ENCODE peak calls at places on chromosomes 4 and X, in nine cellular contexts. One of them, this sample, is unnamed.

GRCh38 chrX:65532016-65532415 is 2.6 kb downstream of the LAS1L start:
- DNase-seq in iPS DF 19.7: no peak
- DNase-seq in NCI-H1092 treated with DMSO at 0.1 percent for 48 hours: no peak
- DNase-seq in Daoy: no peak
- DNase-seq in T-helper 2 cell: no peak
- DNase-seq in iris pigment epithelial cell: no peak
- DNase-seq in psoas muscle: no peak
- DNase-seq in COR-L47: no peak
- DNase-seq in stromal cell of bone marrow: no peak
- DNase-seq in this sample: no peak

GRCh38 chr4:3387154-3387942 is 54.4 kb upstream of the HGFAC start:
- DNase-seq in iPS DF 19.7: no peak
- DNase-seq in Daoy: no peak
- DNase-seq in NCI-H1092 treated with DMSO at 0.1 percent for 48 hours: no peak
- DNase-seq in T-helper 2 cell: no peak
- DNase-seq in psoas muscle: no peak
- DNase-seq in COR-L47: no peak
- DNase-seq in iris pigment epithelial cell: no peak
- DNase-seq in stromal cell of bone marrow: no peak
- DNase-seq in this sample: no peak

GRCh38 chr4:183471960-183472708 is 27.7 kb downstream of the CDKN2AIP start:
- DNase-seq in T-helper 2 cell: peak
- DNase-seq in iris pigment epithelial cell: peak
- DNase-seq in iPS DF 19.7: peak
- DNase-seq in COR-L47: peak
- DNase-seq in NCI-H1092 treated with DMSO at 0.1 percent for 48 hours: peak
- DNase-seq in stromal cell of bone marrow: peak
- DNase-seq in psoas muscle: peak
- DNase-seq in Daoy: peak
- DNase-seq in this sample: peak

GRCh38 chr4:39442910-39443480 is 15.7 kb downstream of the RPL9 start:
- DNase-seq in NCI-H1092 treated with DMSO at 0.1 percent for 48 hours: no peak
- DNase-seq in iris pigment epithelial cell: no peak
- DNase-seq in stromal cell of bone marrow: no peak
- DNase-seq in T-helper 2 cell: no peak
- DNase-seq in Daoy: no peak
- DNase-seq in psoas muscle: no peak
- DNase-seq in COR-L47: no peak
- DNase-seq in iPS DF 19.7: no peak
- DNase-seq in this sample: no peak

GRCh38 chrX:41982966-41983365 is 59.6 kb upstream of the CASK start:
- DNase-seq in Daoy: no peak
- DNase-seq in COR-L47: no peak
- DNase-seq in stromal cell of bone marrow: no peak
- DNase-seq in iris pigment epithelial cell: no peak
- DNase-seq in psoas muscle: no peak
- DNase-seq in T-helper 2 cell: no peak
- DNase-seq in iPS DF 19.7: no peak
- DNase-seq in NCI-H1092 treated with DMSO at 0.1 percent for 48 hours: no peak
- DNase-seq in this sample: no peak

GRCh38 chr4:164596318-164596878 is 157.5 kb upstream of the SMIM31 start:
- DNase-seq in T-helper 2 cell: no peak
- DNase-seq in psoas muscle: no peak
- DNase-seq in iPS DF 19.7: no peak
- DNase-seq in Daoy: no peak
- DNase-seq in stromal cell of bone marrow: no peak
- DNase-seq in COR-L47: no peak
- DNase-seq in NCI-H1092 treated with DMSO at 0.1 percent for 48 hours: no peak
- DNase-seq in iris pigment epithelial cell: no peak
- DNase-seq in this sample: no peak

GRCh38 chr4:39320381-39321115 is 45.6 kb downstream of the RFC1 start:
- DNase-seq in stromal cell of bone marrow: peak
- DNase-seq in iris pigment epithelial cell: peak
- DNase-seq in T-helper 2 cell: no peak
- DNase-seq in iPS DF 19.7: no peak
- DNase-seq in NCI-H1092 treated with DMSO at 0.1 percent for 48 hours: no peak
- DNase-seq in Daoy: no peak
- DNase-seq in COR-L47: no peak
- DNase-seq in psoas muscle: no peak
- DNase-seq in this sample: no peak

GRCh38 chrX:29661290-29661689 is 554.1 kb upstream of the MAGEB2 start:
- DNase-seq in psoas muscle: no peak
- DNase-seq in T-helper 2 cell: no peak
- DNase-seq in stromal cell of bone marrow: no peak
- DNase-seq in Daoy: no peak
- DNase-seq in iris pigment epithelial cell: peak
- DNase-seq in iPS DF 19.7: no peak
- DNase-seq in COR-L47: no peak
- DNase-seq in NCI-H1092 treated with DMSO at 0.1 percent for 48 hours: no peak
- DNase-seq in this sample: no peak

GRCh38 chr4:101944649-101945048 is 154.1 kb downstream of the BANK1 start:
- DNase-seq in COR-L47: no peak
- DNase-seq in T-helper 2 cell: no peak
- DNase-seq in NCI-H1092 treated with DMSO at 0.1 percent for 48 hours: no peak
- DNase-seq in Daoy: no peak
- DNase-seq in iris pigment epithelial cell: peak
- DNase-seq in stromal cell of bone marrow: no peak
- DNase-seq in psoas muscle: no peak
- DNase-seq in iPS DF 19.7: no peak
- DNase-seq in this sample: no peak

GRCh38 chr4:7430368-7430964 is 4.3 kb downstream of the PSAPL1 start:
- DNase-seq in COR-L47: no peak
- DNase-seq in stromal cell of bone marrow: no peak
- DNase-seq in T-helper 2 cell: no peak
- DNase-seq in iris pigment epithelial cell: no peak
- DNase-seq in iPS DF 19.7: peak
- DNase-seq in psoas muscle: peak
- DNase-seq in NCI-H1092 treated with DMSO at 0.1 percent for 48 hours: no peak
- DNase-seq in Daoy: no peak
- DNase-seq in this sample: no peak

GRCh38 chr4:107616838-107617389 is 103.1 kb downstream of the PAPSS1 start:
- DNase-seq in stromal cell of bone marrow: no peak
- DNase-seq in iPS DF 19.7: no peak
- DNase-seq in T-helper 2 cell: no peak
- DNase-seq in NCI-H1092 treated with DMSO at 0.1 percent for 48 hours: no peak
- DNase-seq in psoas muscle: no peak
- DNase-seq in iris pigment epithelial cell: peak
- DNase-seq in Daoy: peak
- DNase-seq in COR-L47: no peak
- DNase-seq in this sample: no peak

GRCh38 chr4:118313098-118313497 is 39.7 kb downstream of the PRSS12 start:
- DNase-seq in iris pigment epithelial cell: no peak
- DNase-seq in T-helper 2 cell: no peak
- DNase-seq in COR-L47: no peak
- DNase-seq in psoas muscle: no peak
- DNase-seq in iPS DF 19.7: no peak
- DNase-seq in Daoy: no peak
- DNase-seq in stromal cell of bone marrow: no peak
- DNase-seq in NCI-H1092 treated with DMSO at 0.1 percent for 48 hours: no peak
- DNase-seq in this sample: no peak

GRCh38 chr4:157245351-157245750 is 24.8 kb downstream of the GRIA2 start:
- DNase-seq in stromal cell of bone marrow: no peak
- DNase-seq in COR-L47: no peak
- DNase-seq in NCI-H1092 treated with DMSO at 0.1 percent for 48 hours: no peak
- DNase-seq in Daoy: no peak
- DNase-seq in psoas muscle: no peak
- DNase-seq in iris pigment epithelial cell: no peak
- DNase-seq in iPS DF 19.7: no peak
- DNase-seq in T-helper 2 cell: no peak
- DNase-seq in this sample: no peak

GRCh38 chr4:164648151-164648848 is 105.6 kb upstream of the SMIM31 start:
- DNase-seq in Daoy: peak
- DNase-seq in stromal cell of bone marrow: peak
- DNase-seq in psoas muscle: no peak
- DNase-seq in T-helper 2 cell: no peak
- DNase-seq in iris pigment epithelial cell: peak
- DNase-seq in NCI-H1092 treated with DMSO at 0.1 percent for 48 hours: no peak
- DNase-seq in iPS DF 19.7: no peak
- DNase-seq in COR-L47: no peak
- DNase-seq in this sample: no peak

GRCh38 chr4:72468904-72469502 is 100.0 kb downstream of the ADAMTS3 start:
- DNase-seq in psoas muscle: no peak
- DNase-seq in T-helper 2 cell: no peak
- DNase-seq in COR-L47: peak
- DNase-seq in NCI-H1092 treated with DMSO at 0.1 percent for 48 hours: peak
- DNase-seq in iPS DF 19.7: no peak
- DNase-seq in Daoy: no peak
- DNase-seq in stromal cell of bone marrow: no peak
- DNase-seq in iris pigment epithelial cell: peak
- DNase-seq in this sample: no peak